ENCODE peak calls at places on chromosomes 16 and 17, in nine cellular contexts. O is HepG2, T is tibial artery, P is psoas muscle, M is tibial nerve, E is colonic mucosa, X is left ventricle myocardium inferior, W is Peyer's patch, J is lower leg skin. F is an unnamed sample.

GRCh38 chr16:49532243-49532870 is 158.8 kb downstream of the C16orf78 start:
- DNase-seq in J (no peak), M (no peak), P (no peak), X (no peak), T (no peak), W (no peak), O (no peak), E (no peak), F (no peak)

GRCh38 chr17:57289130-57289529 is 32.8 kb downstream of the MSI2 start:
- DNase-seq in T (no peak), E (no peak), W (no peak), O (no peak), X (no peak), M (no peak), P (no peak), J (no peak), F (no peak)

GRCh38 chr16:23902223-23903000 is 66.6 kb downstream of the PRKCB start:
- DNase-seq in X (no peak), P (no peak), O (no peak), T (no peak), M (no peak), E (no peak), J (no peak), W (no peak), F (no peak)

GRCh38 chr17:80409626-80410025 is 5.3 kb upstream of the ENDOV start:
- DNase-seq in E (no peak), X (no peak), M (no peak), J (no peak), O (no peak), P (no peak), T (no peak), W (no peak), F (no peak)

GRCh38 chr17:44065668-44066203 is 735 bp downstream of the LSM12 start:
- DNase-seq in J (no peak), T (no peak), M (no peak), O (no peak), E (no peak), W (no peak), X (no peak), P (no peak), F (peak)

GRCh38 chr17:62724398-62725146 is 83.5 kb downstream of the MARCHF10 start:
- DNase-seq in P (no peak), X (no peak), E (no peak), J (no peak), W (peak), M (no peak), T (no peak), O (no peak), F (peak)

GRCh38 chr17:82698974-82699442 is 510 bp upstream of the RAB40B start:
- DNase-seq in O (no peak), X (no peak), J (no peak), T (no peak), E (no peak), W (no peak), P (no peak), M (no peak), F (no peak)

GRCh38 chr17:74343526-74344284 is 17.7 kb downstream of the KIF19 start:
- DNase-seq in T (no peak), J (no peak), M (no peak), W (no peak), O (no peak), P (no peak), X (no peak), E (no peak), F (no peak)

GRCh38 chr17:43650471-43650870 is 11.3 kb downstream of the MEOX1 start:
- DNase-seq in E (no peak), W (no peak), X (no peak), P (no peak), O (peak), J (no peak), T (no peak), M (no peak), F (no peak)

GRCh38 chr16:86477642-86478041 is 32.7 kb upstream of the FOXF1 start:
- DNase-seq in O (no peak), M (no peak), T (no peak), J (no peak), X (no peak), W (no peak), P (no peak), E (no peak), F (no peak)

GRCh38 chr17:29138184-29138955 is 41.8 kb downstream of the MYO18A start:
- DNase-seq in E (no peak), J (no peak), O (no peak), M (no peak), P (no peak), X (no peak), W (peak), T (no peak), F (peak)

GRCh38 chr17:29141484-29141835 is 38.7 kb downstream of the MYO18A start:
- DNase-seq in T (no peak), E (no peak), W (no peak), X (no peak), O (no peak), M (no peak), P (no peak), J (no peak), F (no peak)

GRCh38 chr17:29138991-29139682 is 41.1 kb downstream of the MYO18A start:
- DNase-seq in W (peak), X (peak), O (no peak), M (no peak), E (peak), J (no peak), T (peak), P (peak), F (peak)

GRCh38 chr17:29140631-29141483 is 39.3 kb downstream of the MYO18A start:
- DNase-seq in E (no peak), J (no peak), M (no peak), P (no peak), T (no peak), W (peak), O (no peak), X (no peak), F (peak)

GRCh38 chr17:29140051-29140582 is 40.1 kb downstream of the MYO18A start:
- DNase-seq in W (peak), X (peak), E (peak), M (peak), P (peak), O (no peak), J (peak), T (peak), F (peak)
- H3K4me3 ChIP-seq in W (peak), X (peak), E (peak), M (peak), P (peak), O (no peak), J (no peak), T (peak), F (peak)

DNA sequence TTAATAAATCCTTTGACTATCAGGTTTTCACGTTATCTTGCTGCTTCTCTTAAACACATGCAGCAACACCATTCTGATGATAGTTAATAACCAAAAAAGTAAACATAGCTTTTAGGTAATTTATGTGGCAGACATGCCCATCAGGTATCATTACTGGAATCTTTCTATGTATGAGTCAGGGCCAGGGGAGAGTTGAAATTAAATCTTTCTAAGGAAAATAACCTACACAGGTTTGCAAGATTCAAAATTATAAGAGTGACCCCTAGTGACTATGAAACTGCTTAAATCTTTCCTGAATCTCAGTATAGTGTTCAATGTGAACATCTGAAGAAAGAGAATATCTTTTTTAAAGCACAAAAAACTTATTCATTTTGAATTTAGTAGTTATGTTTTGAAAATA is 666.6 kb downstream of the CDH11 start:
- DNase-seq in E (no peak), W (no peak), T (no peak), M (no peak), X (no peak), P (no peak), O (no peak), J (no peak), F (no peak)
- TF ChIP-seq CTCF in E (no peak), W (no peak), T (no peak), M (peak), X (peak), P (peak), O (peak), J (no peak), F (no peak)

GRCh38 chr17:35210741-35211140 is 16.5 kb upstream of the SLC35G3 start:
- DNase-seq in X (no peak), M (no peak), O (no peak), P (no peak), W (no peak), T (no peak), E (no peak), J (no peak), F (no peak)

GRCh38 chr17:35214631-35215273 is 20.6 kb upstream of the SLC35G3 start:
- DNase-seq in X (no peak), M (no peak), W (no peak), T (no peak), O (no peak), P (no peak), J (no peak), E (no peak), F (no peak)

GRCh38 chr17:35214192-35214591 is 20.0 kb upstream of the SLC35G3 start:
- DNase-seq in M (no peak), O (no peak), P (no peak), J (no peak), X (no peak), T (no peak), E (no peak), W (no peak), F (no peak)

GRCh38 chr17:35212668-35213067 is 18.5 kb upstream of the SLC35G3 start:
- DNase-seq in W (no peak), X (no peak), M (no peak), E (no peak), T (no peak), P (no peak), J (no peak), O (no peak), F (no peak)

GRCh38 chr17:35213412-35213925 is 19.3 kb upstream of the SLC35G3 start:
- DNase-seq in T (no peak), W (no peak), J (no peak), E (no peak), X (no peak), P (no peak), M (no peak), O (no peak), F (no peak)
- H3K4me3 ChIP-seq in T (no peak), W (no peak), J (no peak), E (no peak), X (no peak), P (no peak), M (no peak), O (no peak), F (no peak)

DNA sequence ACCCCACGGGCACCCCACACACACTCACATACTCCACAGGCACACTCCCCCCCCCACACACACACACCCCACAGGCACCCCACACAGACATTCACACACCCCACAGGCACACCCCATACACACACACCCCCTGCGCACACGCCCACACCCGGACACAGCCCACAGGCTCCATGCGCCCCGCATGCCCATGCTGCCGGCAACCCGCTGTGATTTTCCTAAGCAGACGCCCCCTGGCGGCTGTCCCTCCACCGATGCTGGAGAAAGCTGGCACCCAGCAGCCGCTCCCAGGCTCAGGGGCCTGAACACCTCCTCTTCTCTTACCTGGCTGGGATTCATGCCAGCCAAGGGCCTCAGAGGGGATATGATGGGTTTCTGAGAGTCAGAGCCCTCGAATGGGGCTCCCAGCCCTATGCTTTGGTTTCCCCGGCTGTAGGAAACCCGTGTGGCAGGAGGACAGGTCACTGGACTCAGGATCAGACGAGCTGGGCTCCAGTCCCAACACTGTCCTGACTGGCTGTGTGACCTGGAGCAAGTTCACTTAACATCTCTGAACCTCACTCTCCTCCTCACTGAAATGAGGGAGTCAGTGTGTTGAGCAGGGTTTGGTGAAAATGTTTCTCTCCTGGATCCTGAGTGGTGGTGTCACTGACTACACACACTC is 19.6 kb upstream of the TNFRSF13B start:
- DNase-seq in J (peak), W (peak), P (peak), T (peak), M (peak), E (peak), O (peak), X (peak), F (peak)
- TF ChIP-seq CTCF in J (no peak), W (peak), P (peak), T (peak), M (peak), E (peak), O (peak), X (peak), F (peak)

GRCh38 chr17:39666231-39666600 is 1.1 kb downstream of the TCAP start:
- DNase-seq in T (no peak), W (no peak), M (no peak), E (no peak), J (no peak), P (no peak), O (no peak), X (peak), F (no peak)

GRCh38 chr17:39669897-39670735 is 1.9 kb downstream of the PNMT start:
- DNase-seq in W (no peak), O (no peak), P (no peak), M (no peak), E (no peak), J (no peak), T (no peak), X (no peak), F (no peak)

GRCh38 chr17:39667262-39668140 is 752 bp upstream of the PNMT start:
- DNase-seq in E (no peak), W (peak), M (no peak), J (no peak), O (no peak), T (no peak), P (no peak), X (peak), F (no peak)

GRCh38 chr17:39666601-39667261 is 1.5 kb upstream of the PNMT start:
- DNase-seq in W (no peak), O (no peak), X (peak), T (peak), M (no peak), E (no peak), J (no peak), P (peak), F (no peak)

GRCh38 chr17:39668141-39668924 is at the start of gene PNMT:
- DNase-seq in E (peak), J (no peak), P (peak), W (peak), T (peak), M (peak), O (peak), X (peak), F (peak)
- H3K4me3 ChIP-seq in E (peak), J (no peak), P (peak), W (peak), T (peak), M (peak), O (peak), X (peak), F (peak)

GRCh38 chr17:50602514-50603235 is 32.0 kb upstream of the ABCC3 start:
- DNase-seq in O (no peak), M (no peak), X (no peak), W (no peak), T (no peak), P (no peak), J (no peak), E (no peak), F (no peak)

GRCh38 chr17:50604470-50604869 is 30.2 kb upstream of the ABCC3 start:
- DNase-seq in M (no peak), E (peak), X (peak), W (no peak), J (no peak), P (peak), T (no peak), O (no peak), F (no peak)

GRCh38 chr17:50601789-50602375 is 32.8 kb upstream of the ABCC3 start:
- DNase-seq in J (no peak), W (no peak), E (no peak), M (no peak), O (no peak), T (no peak), P (no peak), X (no peak), F (no peak)

GRCh38 chr17:50605434-50605833 is 29.2 kb upstream of the ABCC3 start:
- DNase-seq in J (no peak), X (no peak), W (no peak), E (no peak), T (no peak), M (no peak), P (no peak), O (no peak), F (no peak)

DNA sequence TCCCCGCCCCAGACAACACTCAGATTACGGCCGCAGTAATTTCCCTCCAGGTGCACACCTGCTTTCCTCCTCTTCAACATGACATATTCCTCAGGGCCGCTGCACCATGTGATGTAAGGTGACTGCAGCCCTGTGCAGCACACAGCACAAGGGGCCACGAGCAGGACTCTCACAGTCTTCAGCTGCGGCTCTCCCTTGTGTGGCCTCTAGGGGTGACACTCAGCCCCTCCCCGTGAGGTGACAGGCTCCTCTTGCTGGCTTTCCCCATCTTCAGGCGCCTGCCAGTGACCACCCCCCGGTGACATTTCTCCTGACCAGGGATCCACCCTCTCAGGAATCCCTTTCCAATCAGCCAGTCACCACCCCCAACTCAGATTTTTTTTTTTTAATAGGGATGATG is 31.3 kb upstream of the ABCC3 start:
- DNase-seq in M (no peak), E (no peak), J (no peak), W (no peak), O (peak), T (no peak), P (no peak), X (no peak), F (peak)
- TF ChIP-seq CTCF in M (no peak), E (no peak), J (no peak), W (no peak), O (no peak), T (no peak), P (no peak), X (no peak), F (peak)

DNA sequence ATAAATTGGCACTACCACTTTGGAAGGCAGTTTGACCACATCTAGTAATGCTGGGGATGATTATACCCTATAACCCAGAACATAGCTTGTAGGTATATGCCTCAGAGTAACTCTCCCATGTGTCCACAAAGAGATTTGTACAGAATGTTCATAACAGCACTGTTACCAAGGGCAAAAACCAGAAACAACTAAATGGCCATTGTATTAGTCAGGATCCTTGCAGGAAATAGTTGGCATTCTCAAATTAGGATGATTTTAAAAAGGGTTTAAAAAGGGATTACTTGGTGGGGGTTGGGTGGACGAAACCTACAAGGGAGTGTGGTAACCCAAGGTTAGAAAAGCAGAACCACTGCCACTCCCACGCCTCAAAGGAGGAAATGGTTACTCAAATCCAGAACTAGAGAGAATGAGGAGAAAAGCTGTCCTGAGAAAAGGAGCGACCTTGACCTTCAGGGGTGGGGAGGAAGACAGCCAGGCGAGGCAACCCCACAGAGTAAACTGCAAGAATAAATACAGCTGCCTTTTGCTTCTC is 2.1 kb downstream of the CPPED1 start:
- DNase-seq in X (no peak), T (peak), J (peak), E (peak), M (no peak), P (no peak), W (no peak), O (peak), F (peak)
- H3K4me3 ChIP-seq in X (no peak), T (no peak), J (no peak), E (no peak), M (peak), P (no peak), W (peak), O (peak), F (peak)

GRCh38 chr16:66562409-66562808 is 3.8 kb upstream of the CMTM1 start:
- DNase-seq in M (no peak), P (no peak), T (no peak), J (no peak), W (no peak), O (no peak), E (no peak), X (no peak), F (no peak)
- TF ChIP-seq CTCF in M (no peak), P (no peak), T (no peak), J (no peak), W (no peak), O (no peak), E (no peak), X (peak), F (no peak)

GRCh38 chr17:79010304-79010646 is 711 bp upstream of the CANT1 start:
- DNase-seq in P (no peak), M (no peak), J (no peak), W (peak), O (no peak), E (no peak), T (no peak), X (no peak), F (no peak)
- H3K4me3 ChIP-seq in P (peak), M (peak), J (no peak), W (peak), O (peak), E (peak), T (peak), X (peak), F (peak)

DNA sequence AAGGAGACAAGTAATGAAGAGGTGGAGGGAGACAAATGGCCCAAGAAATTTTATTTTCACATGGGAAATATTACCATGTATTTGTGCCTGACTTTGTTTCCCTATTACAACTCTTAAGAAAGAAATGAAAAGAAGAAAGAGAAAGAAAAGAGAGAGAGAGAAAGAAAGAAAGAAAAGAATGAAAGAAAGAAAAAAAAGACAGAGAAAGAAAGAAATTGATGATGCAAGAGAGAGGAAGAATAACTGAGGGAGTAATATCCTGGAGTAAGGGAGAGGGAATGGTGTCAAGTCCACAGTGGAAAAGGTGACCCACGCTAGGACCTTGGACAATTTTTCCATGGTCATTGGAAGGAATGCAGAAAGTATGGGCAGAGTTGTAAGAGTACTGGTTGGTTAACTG is 10.1 kb upstream of the ACSM3 start:
- DNase-seq in P (no peak), M (no peak), X (no peak), J (no peak), T (no peak), W (no peak), O (no peak), E (no peak), F (no peak)
- TF ChIP-seq CTCF in P (no peak), M (no peak), X (no peak), J (no peak), T (no peak), W (no peak), O (no peak), E (no peak), F (no peak)